ENCODE peak calls at places on chromosomes 13 and 19, in nine cellular contexts. U is ELF-1; W is COR-L47; Q is lung microvascular endothelial cell; M is CD8-positive, alpha-beta memory T cell; R is AG04450; S is activated naive CD8-positive, alpha-beta T cell treated with anti-CD3 and anti-CD28 coated beads for 36 hours; O is GM03348; P is neural progenitor cell. F is an unnamed sample.

GRCh38 chr13:24052547-24052981 is 108.0 kb upstream of the SPATA13 start:
- DNase-seq in U (no peak), W (no peak), S (no peak), P (no peak), O (peak), R (no peak), Q (peak), M (no peak), F (no peak)

GRCh38 chr13:83547043-83547442 is 335.2 kb downstream of the SLITRK1 start:
- DNase-seq in P (no peak), W (no peak), R (no peak), M (no peak), O (no peak), U (no peak), S (no peak), Q (no peak), F (no peak)

GRCh38 chr19:13756210-13756609 is 8.1 kb upstream of the MRI1 start:
- DNase-seq in Q (no peak), P (no peak), W (no peak), M (no peak), O (no peak), S (no peak), R (no peak), U (no peak), F (no peak)

GRCh38 chr13:49746111-49746510 is 46.4 kb downstream of the KPNA3 start:
- DNase-seq in O (no peak), W (no peak), U (no peak), Q (no peak), R (no peak), S (no peak), P (no peak), M (no peak), F (no peak)

GRCh38 chr13:75685239-75685697 is 49.1 kb downstream of the LMO7 start:
- DNase-seq in M (no peak), P (peak), O (peak), S (no peak), R (peak), W (no peak), U (peak), Q (peak), F (peak)

GRCh38 chr13:114039471-114040141 is 65.7 kb upstream of the C13orf46 start:
- DNase-seq in S (no peak), O (no peak), Q (no peak), P (no peak), U (no peak), M (no peak), R (no peak), W (no peak), F (no peak)

GRCh38 chr19:42352216-42352892 is 26.9 kb downstream of the MEGF8 start:
- DNase-seq in R (no peak), S (peak), M (no peak), O (no peak), W (peak), U (no peak), Q (no peak), P (peak), F (no peak)

GRCh38 chr19:38317104-38317612 is 1.4 kb upstream of the YIF1B start:
- DNase-seq in R (no peak), P (no peak), O (no peak), M (peak), W (no peak), U (no peak), S (peak), Q (no peak), F (no peak)

GRCh38 chr13:43298799-43299198 is 275.4 kb downstream of the DNAJC15 start:
- DNase-seq in O (no peak), S (no peak), R (no peak), Q (peak), P (no peak), W (peak), M (no peak), U (no peak), F (peak)

GRCh38 chr13:76148926-76149325 is 512.8 kb downstream of the LMO7 start:
- DNase-seq in S (no peak), M (no peak), P (no peak), R (peak), U (peak), O (peak), W (no peak), Q (no peak), F (no peak)

GRCh38 chr13:110477711-110478245 is 83.7 kb downstream of the RAB20 start:
- DNase-seq in M (no peak), P (no peak), Q (peak), O (no peak), U (no peak), W (no peak), R (no peak), S (no peak), F (no peak)

GRCh38 chr19:28710278-28710677 is 502.7 kb downstream of the UQCRFS1 start:
- DNase-seq in M (peak), R (peak), U (no peak), O (peak), P (peak), Q (peak), S (no peak), W (peak), F (peak)

GRCh38 chr13:26502826-26503225 is 54.7 kb upstream of the WASF3 start:
- DNase-seq in O (peak), Q (peak), R (peak), P (peak), W (no peak), U (peak), S (peak), M (no peak), F (peak)

GRCh38 chr19:42322305-42322704 is 3.1 kb upstream of the MEGF8 start:
- DNase-seq in O (no peak), U (no peak), M (no peak), W (no peak), P (no peak), Q (no peak), R (no peak), S (no peak), F (no peak)

GRCh38 chr19:45056831-45057230 is 18.0 kb downstream of the CLASRP start:
- DNase-seq in U (no peak), W (no peak), S (no peak), M (no peak), R (no peak), P (no peak), O (no peak), Q (no peak), F (no peak)

GRCh38 chr13:113972451-113973217 is 1.2 kb downstream of the C13orf46 start:
- DNase-seq in Q (no peak), S (no peak), U (no peak), P (no peak), M (no peak), W (no peak), O (no peak), R (no peak), F (no peak)

GRCh38 chr19:5107432-5108122 is 138.7 kb downstream of the KDM4B start:
- DNase-seq in S (no peak), M (no peak), P (no peak), O (no peak), R (no peak), U (no peak), W (no peak), Q (no peak), F (no peak)

GRCh38 chr13:39951301-39951700 is 295.8 kb downstream of the COG6 start:
- DNase-seq in S (no peak), P (no peak), R (no peak), W (no peak), Q (peak), U (no peak), O (no peak), M (no peak), F (no peak)

F was measured in NCI-H146.